ENCODE peak calls at places on chromosomes 12 and 14, in five cellular contexts. One of them, this sample, is unnamed.

GRCh38 chr12:119412811-119413794 is 78.6 kb downstream of the CCDC60 start:
- DNase-seq in GM12878: no peak
- DNase-seq in NT2/D1: peak
- DNase-seq in HepG2: peak
- DNase-seq in H1: peak
- DNase-seq in this sample: peak

GRCh38 chr12:72448089-72448488 is 175.9 kb downstream of the TRHDE start:
- DNase-seq in GM12878: no peak
- DNase-seq in NT2/D1: no peak
- DNase-seq in HepG2: no peak
- DNase-seq in H1: no peak
- DNase-seq in this sample: no peak

GRCh38 chr14:69428289-69428998 is 30.0 kb downstream of the SLC39A9 start:
- DNase-seq in GM12878: peak
- DNase-seq in NT2/D1: no peak
- DNase-seq in HepG2: no peak
- DNase-seq in H1: no peak
- DNase-seq in this sample: no peak

GRCh38 chr12:93098077-93098476 is 169.0 kb upstream of the EEA1 start:
- DNase-seq in GM12878: peak
- DNase-seq in NT2/D1: peak
- DNase-seq in HepG2: no peak
- DNase-seq in H1: peak
- DNase-seq in this sample: peak

GRCh38 chr12:120741476-120742206 is 16.0 kb downstream of the ACADS start:
- DNase-seq in GM12878: no peak
- DNase-seq in NT2/D1: no peak
- DNase-seq in HepG2: peak
- DNase-seq in H1: peak
- DNase-seq in this sample: no peak

GRCh38 chr14:49641697-49642129 is 6.7 kb upstream of the DNAAF2 start:
- DNase-seq in GM12878: no peak
- DNase-seq in NT2/D1: no peak
- DNase-seq in HepG2: peak
- DNase-seq in H1: no peak
- DNase-seq in this sample: peak

GRCh38 chr12:81081726-81082125 is 3.8 kb downstream of the ACSS3 start:
- DNase-seq in GM12878: no peak
- DNase-seq in NT2/D1: no peak
- DNase-seq in HepG2: no peak
- DNase-seq in H1: no peak
- DNase-seq in this sample: no peak

GRCh38 chr14:20455355-20456300 is 602 bp downstream of the APEX1 start:
- DNase-seq in GM12878: no peak
- DNase-seq in NT2/D1: peak
- DNase-seq in HepG2: no peak
- DNase-seq in H1: no peak
- DNase-seq in this sample: peak

DNA sequence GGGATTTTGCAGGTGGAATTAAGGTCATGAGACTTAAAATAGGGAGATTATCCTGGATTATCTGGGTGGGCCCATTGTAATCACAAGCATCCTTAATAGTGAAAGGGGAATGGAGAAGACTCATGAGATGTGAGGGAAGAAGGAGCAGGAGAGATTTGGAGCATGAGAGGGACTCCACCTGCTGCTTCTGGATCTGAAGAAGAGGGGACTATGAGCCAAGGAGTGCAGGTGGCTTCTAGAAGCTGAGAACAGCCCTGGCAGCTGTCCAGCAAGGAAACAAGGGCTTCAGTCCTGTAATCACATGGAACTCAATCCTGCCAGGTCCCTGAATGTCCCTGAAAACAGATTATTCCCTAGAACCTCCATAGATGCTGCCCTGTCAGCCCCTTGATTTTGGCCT is 67.8 kb downstream of the PELI2 start:
- DNase-seq in GM12878: no peak
- DNase-seq in NT2/D1: no peak
- DNase-seq in HepG2: no peak
- DNase-seq in H1: no peak
- DNase-seq in this sample: no peak
- TF ChIP-seq SUZ12 in GM12878: no peak
- TF ChIP-seq SUZ12 in NT2/D1: no peak
- TF ChIP-seq SUZ12 in HepG2: no peak
- TF ChIP-seq SUZ12 in H1: no peak
- TF ChIP-seq SUZ12 in this sample: no peak

GRCh38 chr14:72743626-72744025 is 150.3 kb downstream of the DPF3 start:
- DNase-seq in GM12878: no peak
- DNase-seq in NT2/D1: no peak
- DNase-seq in HepG2: no peak
- DNase-seq in H1: peak
- DNase-seq in this sample: no peak
- TF ChIP-seq SUZ12 in GM12878: no peak
- TF ChIP-seq SUZ12 in NT2/D1: no peak
- TF ChIP-seq SUZ12 in HepG2: no peak
- TF ChIP-seq SUZ12 in H1: no peak
- TF ChIP-seq SUZ12 in this sample: no peak

DNA sequence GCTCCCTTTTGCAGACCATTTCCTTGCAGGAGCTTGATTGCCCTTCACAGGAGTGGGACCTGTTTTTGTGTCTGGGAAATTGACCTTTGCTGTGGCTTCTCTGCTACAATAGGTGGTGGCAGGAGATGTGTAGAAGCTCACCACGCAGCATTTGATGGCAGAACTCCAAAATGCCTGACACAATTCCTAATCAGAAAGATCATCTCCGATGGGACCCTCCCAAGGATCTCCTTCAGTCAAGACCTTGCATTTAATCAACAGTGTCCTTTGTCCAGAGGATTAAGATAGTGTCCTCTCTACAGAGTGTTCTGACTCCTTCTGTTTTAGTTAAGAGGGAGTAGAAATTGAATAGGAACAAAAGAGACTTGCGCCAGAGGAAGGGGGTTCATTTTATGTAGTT is 83.6 kb upstream of the DDHD1 start:
- DNase-seq in GM12878: no peak
- DNase-seq in NT2/D1: no peak
- DNase-seq in HepG2: no peak
- DNase-seq in H1: no peak
- DNase-seq in this sample: no peak
- TF ChIP-seq SUZ12 in GM12878: no peak
- TF ChIP-seq SUZ12 in NT2/D1: no peak
- TF ChIP-seq SUZ12 in HepG2: no peak
- TF ChIP-seq SUZ12 in H1: no peak
- TF ChIP-seq SUZ12 in this sample: no peak

GRCh38 chr12:269216-269615 is 6.6 kb upstream of the SLC6A13 start:
- DNase-seq in GM12878: no peak
- DNase-seq in NT2/D1: no peak
- DNase-seq in HepG2: no peak
- DNase-seq in H1: no peak
- DNase-seq in this sample: no peak
- TF ChIP-seq SUZ12 in GM12878: no peak
- TF ChIP-seq SUZ12 in NT2/D1: no peak
- TF ChIP-seq SUZ12 in HepG2: no peak
- TF ChIP-seq SUZ12 in H1: no peak
- TF ChIP-seq SUZ12 in this sample: no peak

GRCh38 chr12:108837239-108837638 is 20.1 kb downstream of the SSH1 start:
- DNase-seq in GM12878: no peak
- DNase-seq in NT2/D1: no peak
- DNase-seq in HepG2: no peak
- DNase-seq in H1: no peak
- DNase-seq in this sample: no peak

GRCh38 chr12:108839890-108840230 is 17.5 kb downstream of the SSH1 start:
- DNase-seq in GM12878: no peak
- DNase-seq in NT2/D1: no peak
- DNase-seq in HepG2: no peak
- DNase-seq in H1: no peak
- DNase-seq in this sample: no peak

GRCh38 chr12:108837680-108838079 is 19.7 kb downstream of the SSH1 start:
- DNase-seq in GM12878: no peak
- DNase-seq in NT2/D1: no peak
- DNase-seq in HepG2: no peak
- DNase-seq in H1: no peak
- DNase-seq in this sample: no peak

GRCh38 chr12:108839011-108839889 is 18.1 kb downstream of the SSH1 start:
- DNase-seq in GM12878: no peak
- DNase-seq in NT2/D1: no peak
- DNase-seq in HepG2: no peak
- DNase-seq in H1: no peak
- DNase-seq in this sample: no peak

GRCh38 chr12:108838194-108839010 is 19.0 kb downstream of the SSH1 start:
- DNase-seq in GM12878: peak
- DNase-seq in NT2/D1: peak
- DNase-seq in HepG2: peak
- DNase-seq in H1: no peak
- DNase-seq in this sample: peak
- TF ChIP-seq SUZ12 in GM12878: no peak
- TF ChIP-seq SUZ12 in NT2/D1: no peak
- TF ChIP-seq SUZ12 in HepG2: no peak
- TF ChIP-seq SUZ12 in H1: no peak
- TF ChIP-seq SUZ12 in this sample: no peak